ENCODE peak calls at places on chromosomes 6 and 20, in ten cellular contexts. One of them, this sample, is unnamed.

GRCh38 chr6:7535498-7535897 is 6.0 kb upstream of the DSP start:
- DNase-seq in WERI-Rb-1: no peak
- DNase-seq in omental fat pad: no peak
- DNase-seq in HFFc6: peak
- DNase-seq in fibroblast of mammary gland: peak
- DNase-seq in right atrium auricular region: no peak
- DNase-seq in mesothelial cell of epicardium: no peak
- DNase-seq in cardiac fibroblast: peak
- DNase-seq in GM12865: no peak
- DNase-seq in left ventricle myocardium inferior: no peak
- DNase-seq in this sample: peak

GRCh38 chr20:40636486-40636885 is 52.5 kb downstream of the MAFB start:
- DNase-seq in WERI-Rb-1: no peak
- DNase-seq in omental fat pad: no peak
- DNase-seq in HFFc6: no peak
- DNase-seq in fibroblast of mammary gland: no peak
- DNase-seq in right atrium auricular region: peak
- DNase-seq in mesothelial cell of epicardium: no peak
- DNase-seq in cardiac fibroblast: no peak
- DNase-seq in GM12865: no peak
- DNase-seq in left ventricle myocardium inferior: no peak
- DNase-seq in this sample: no peak

GRCh38 chr20:50372770-50373088 is 137.5 kb upstream of the PTPN1 start:
- DNase-seq in WERI-Rb-1: no peak
- DNase-seq in omental fat pad: no peak
- DNase-seq in HFFc6: no peak
- DNase-seq in fibroblast of mammary gland: no peak
- DNase-seq in right atrium auricular region: no peak
- DNase-seq in mesothelial cell of epicardium: no peak
- DNase-seq in cardiac fibroblast: no peak
- DNase-seq in GM12865: no peak
- DNase-seq in left ventricle myocardium inferior: no peak
- DNase-seq in this sample: no peak

GRCh38 chr6:158232445-158233213 is 64.5 kb downstream of the GTF2H5 start:
- DNase-seq in WERI-Rb-1: peak
- DNase-seq in omental fat pad: peak
- DNase-seq in HFFc6: peak
- DNase-seq in fibroblast of mammary gland: peak
- DNase-seq in right atrium auricular region: peak
- DNase-seq in mesothelial cell of epicardium: peak
- DNase-seq in cardiac fibroblast: peak
- DNase-seq in GM12865: peak
- DNase-seq in left ventricle myocardium inferior: peak
- DNase-seq in this sample: peak

GRCh38 chr20:23092409-23092756 is 6.3 kb upstream of the CD93 start:
- DNase-seq in WERI-Rb-1: no peak
- DNase-seq in omental fat pad: no peak
- DNase-seq in HFFc6: no peak
- DNase-seq in fibroblast of mammary gland: peak
- DNase-seq in right atrium auricular region: no peak
- DNase-seq in mesothelial cell of epicardium: no peak
- DNase-seq in cardiac fibroblast: peak
- DNase-seq in GM12865: no peak
- DNase-seq in left ventricle myocardium inferior: no peak
- DNase-seq in this sample: no peak

GRCh38 chr6:31058128-31058894 is 48.0 kb downstream of the MUC22 start:
- DNase-seq in WERI-Rb-1: peak
- DNase-seq in omental fat pad: no peak
- DNase-seq in HFFc6: peak
- DNase-seq in fibroblast of mammary gland: peak
- DNase-seq in right atrium auricular region: no peak
- DNase-seq in mesothelial cell of epicardium: no peak
- DNase-seq in cardiac fibroblast: peak
- DNase-seq in GM12865: peak
- DNase-seq in left ventricle myocardium inferior: no peak
- DNase-seq in this sample: peak

GRCh38 chr6:112683926-112684325 is 336.8 kb downstream of the RFPL4B start:
- DNase-seq in WERI-Rb-1: no peak
- DNase-seq in omental fat pad: no peak
- DNase-seq in HFFc6: peak
- DNase-seq in fibroblast of mammary gland: peak
- DNase-seq in right atrium auricular region: no peak
- DNase-seq in mesothelial cell of epicardium: no peak
- DNase-seq in cardiac fibroblast: peak
- DNase-seq in GM12865: no peak
- DNase-seq in left ventricle myocardium inferior: no peak
- DNase-seq in this sample: peak

GRCh38 chr6:37005061-37005810 is at the start of gene FGD2:
- DNase-seq in WERI-Rb-1: no peak
- DNase-seq in omental fat pad: no peak
- DNase-seq in HFFc6: no peak
- DNase-seq in fibroblast of mammary gland: no peak
- DNase-seq in right atrium auricular region: no peak
- DNase-seq in mesothelial cell of epicardium: no peak
- DNase-seq in cardiac fibroblast: no peak
- DNase-seq in GM12865: peak
- DNase-seq in left ventricle myocardium inferior: no peak
- DNase-seq in this sample: no peak

GRCh38 chr6:52190409-52190808 is 4.2 kb downstream of the IL17A start:
- DNase-seq in WERI-Rb-1: no peak
- DNase-seq in omental fat pad: no peak
- DNase-seq in HFFc6: no peak
- DNase-seq in fibroblast of mammary gland: no peak
- DNase-seq in right atrium auricular region: no peak
- DNase-seq in mesothelial cell of epicardium: no peak
- DNase-seq in cardiac fibroblast: no peak
- DNase-seq in GM12865: peak
- DNase-seq in left ventricle myocardium inferior: no peak
- DNase-seq in this sample: no peak

GRCh38 chr6:52191824-52192223 is 5.6 kb downstream of the IL17A start:
- DNase-seq in WERI-Rb-1: no peak
- DNase-seq in omental fat pad: no peak
- DNase-seq in HFFc6: no peak
- DNase-seq in fibroblast of mammary gland: no peak
- DNase-seq in right atrium auricular region: no peak
- DNase-seq in mesothelial cell of epicardium: no peak
- DNase-seq in cardiac fibroblast: no peak
- DNase-seq in GM12865: no peak
- DNase-seq in left ventricle myocardium inferior: no peak
- DNase-seq in this sample: no peak

GRCh38 chr6:52201046-52201445 is 14.9 kb downstream of the IL17A start:
- DNase-seq in WERI-Rb-1: no peak
- DNase-seq in omental fat pad: no peak
- DNase-seq in HFFc6: no peak
- DNase-seq in fibroblast of mammary gland: no peak
- DNase-seq in right atrium auricular region: no peak
- DNase-seq in mesothelial cell of epicardium: no peak
- DNase-seq in cardiac fibroblast: no peak
- DNase-seq in GM12865: no peak
- DNase-seq in left ventricle myocardium inferior: no peak
- DNase-seq in this sample: no peak

GRCh38 chr6:52201493-52201892 is 15.3 kb downstream of the IL17A start:
- DNase-seq in WERI-Rb-1: no peak
- DNase-seq in omental fat pad: no peak
- DNase-seq in HFFc6: no peak
- DNase-seq in fibroblast of mammary gland: no peak
- DNase-seq in right atrium auricular region: no peak
- DNase-seq in mesothelial cell of epicardium: no peak
- DNase-seq in cardiac fibroblast: no peak
- DNase-seq in GM12865: no peak
- DNase-seq in left ventricle myocardium inferior: no peak
- DNase-seq in this sample: no peak

DNA sequence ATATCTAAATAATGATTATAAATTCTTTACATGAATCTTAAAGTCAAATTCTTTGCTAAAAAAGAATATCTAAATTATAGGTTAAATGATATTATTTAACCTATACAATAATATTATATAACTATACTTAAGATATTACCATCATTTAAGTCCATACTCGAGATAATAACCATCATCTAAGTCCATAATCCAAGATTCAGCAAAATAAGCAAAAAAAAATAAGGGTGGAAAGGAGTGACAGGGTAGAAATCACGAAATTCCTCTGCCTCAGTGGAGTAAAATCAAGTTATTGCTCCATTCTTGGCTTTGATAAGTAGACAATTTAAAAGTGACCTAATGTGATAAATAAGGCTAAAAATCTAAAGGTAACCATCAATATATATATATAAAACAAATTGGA is 9.7 kb downstream of the IL17A start:
- DNase-seq in WERI-Rb-1: no peak
- DNase-seq in omental fat pad: no peak
- DNase-seq in HFFc6: no peak
- DNase-seq in fibroblast of mammary gland: no peak
- DNase-seq in right atrium auricular region: no peak
- DNase-seq in mesothelial cell of epicardium: no peak
- DNase-seq in cardiac fibroblast: no peak
- DNase-seq in GM12865: no peak
- DNase-seq in left ventricle myocardium inferior: no peak
- DNase-seq in this sample: no peak
- TF ChIP-seq CTCF in WERI-Rb-1: no peak
- TF ChIP-seq CTCF in omental fat pad: no peak
- TF ChIP-seq CTCF in HFFc6: no peak
- TF ChIP-seq CTCF in fibroblast of mammary gland: no peak
- TF ChIP-seq CTCF in right atrium auricular region: no peak
- TF ChIP-seq CTCF in mesothelial cell of epicardium: no peak
- TF ChIP-seq CTCF in cardiac fibroblast: no peak
- TF ChIP-seq CTCF in GM12865: no peak
- TF ChIP-seq CTCF in left ventricle myocardium inferior: no peak
- TF ChIP-seq CTCF in this sample: no peak

DNA sequence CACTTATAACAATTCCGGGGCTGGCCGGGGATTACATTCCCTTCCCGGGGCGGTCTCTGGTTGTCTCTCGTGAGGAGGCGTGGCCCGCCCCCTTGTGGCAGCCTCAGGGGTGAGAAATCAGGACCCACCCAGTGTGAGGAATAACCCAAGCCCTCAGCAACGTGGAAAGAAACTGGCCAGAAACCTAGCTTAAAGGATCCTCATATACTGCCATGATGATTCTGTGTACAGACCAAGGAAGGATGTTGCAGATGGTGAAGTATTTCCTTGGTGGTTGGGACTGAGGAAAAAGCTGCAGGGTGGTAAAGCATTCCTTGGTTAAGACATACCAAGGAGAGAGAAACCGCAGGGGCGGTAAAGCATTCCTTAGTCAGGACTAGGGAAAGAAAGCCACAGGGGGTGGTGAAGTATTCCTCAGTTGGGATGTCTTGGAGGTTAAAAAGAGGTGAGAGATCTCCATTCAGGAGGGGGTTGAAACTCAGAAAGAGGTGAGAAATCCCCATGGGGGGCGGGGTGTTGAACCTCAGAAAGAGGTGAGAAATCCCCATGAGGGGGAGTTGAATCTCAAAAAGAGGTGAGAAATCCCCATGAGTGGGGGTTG is 238.2 kb downstream of the RNGTT start:
- DNase-seq in WERI-Rb-1: peak
- DNase-seq in omental fat pad: no peak
- DNase-seq in HFFc6: no peak
- DNase-seq in fibroblast of mammary gland: peak
- DNase-seq in right atrium auricular region: no peak
- DNase-seq in mesothelial cell of epicardium: peak
- DNase-seq in cardiac fibroblast: peak
- DNase-seq in GM12865: peak
- DNase-seq in left ventricle myocardium inferior: peak
- DNase-seq in this sample: peak
- TF ChIP-seq CTCF in WERI-Rb-1: peak
- TF ChIP-seq CTCF in omental fat pad: no peak
- TF ChIP-seq CTCF in HFFc6: peak
- TF ChIP-seq CTCF in fibroblast of mammary gland: peak
- TF ChIP-seq CTCF in right atrium auricular region: no peak
- TF ChIP-seq CTCF in mesothelial cell of epicardium: peak
- TF ChIP-seq CTCF in cardiac fibroblast: peak
- TF ChIP-seq CTCF in GM12865: no peak
- TF ChIP-seq CTCF in left ventricle myocardium inferior: peak
- TF ChIP-seq CTCF in this sample: peak

GRCh38 chr6:35027807-35028206 is 113.3 kb downstream of the TCP11 start:
- DNase-seq in WERI-Rb-1: no peak
- DNase-seq in omental fat pad: no peak
- DNase-seq in HFFc6: no peak
- DNase-seq in fibroblast of mammary gland: no peak
- DNase-seq in right atrium auricular region: peak
- DNase-seq in mesothelial cell of epicardium: no peak
- DNase-seq in cardiac fibroblast: no peak
- DNase-seq in GM12865: no peak
- DNase-seq in left ventricle myocardium inferior: no peak
- DNase-seq in this sample: no peak

GRCh38 chr6:35028781-35029180 is 112.4 kb downstream of the TCP11 start:
- DNase-seq in WERI-Rb-1: no peak
- DNase-seq in omental fat pad: no peak
- DNase-seq in HFFc6: no peak
- DNase-seq in fibroblast of mammary gland: no peak
- DNase-seq in right atrium auricular region: no peak
- DNase-seq in mesothelial cell of epicardium: no peak
- DNase-seq in cardiac fibroblast: no peak
- DNase-seq in GM12865: no peak
- DNase-seq in left ventricle myocardium inferior: no peak
- DNase-seq in this sample: no peak

GRCh38 chr6:35025241-35026188 is 115.6 kb downstream of the TCP11 start:
- DNase-seq in WERI-Rb-1: no peak
- DNase-seq in omental fat pad: no peak
- DNase-seq in HFFc6: no peak
- DNase-seq in fibroblast of mammary gland: peak
- DNase-seq in right atrium auricular region: peak
- DNase-seq in mesothelial cell of epicardium: no peak
- DNase-seq in cardiac fibroblast: peak
- DNase-seq in GM12865: no peak
- DNase-seq in left ventricle myocardium inferior: no peak
- DNase-seq in this sample: no peak

GRCh38 chr6:35024601-35025054 is 116.5 kb downstream of the TCP11 start:
- DNase-seq in WERI-Rb-1: peak
- DNase-seq in omental fat pad: no peak
- DNase-seq in HFFc6: peak
- DNase-seq in fibroblast of mammary gland: peak
- DNase-seq in right atrium auricular region: peak
- DNase-seq in mesothelial cell of epicardium: no peak
- DNase-seq in cardiac fibroblast: peak
- DNase-seq in GM12865: no peak
- DNase-seq in left ventricle myocardium inferior: peak
- DNase-seq in this sample: peak

GRCh38 chr6:35026434-35027222 is 114.5 kb downstream of the TCP11 start:
- DNase-seq in WERI-Rb-1: no peak
- DNase-seq in omental fat pad: no peak
- DNase-seq in HFFc6: no peak
- DNase-seq in fibroblast of mammary gland: peak
- DNase-seq in right atrium auricular region: peak
- DNase-seq in mesothelial cell of epicardium: no peak
- DNase-seq in cardiac fibroblast: peak
- DNase-seq in GM12865: no peak
- DNase-seq in left ventricle myocardium inferior: no peak
- DNase-seq in this sample: peak
- TF ChIP-seq CTCF in WERI-Rb-1: no peak
- TF ChIP-seq CTCF in omental fat pad: no peak
- TF ChIP-seq CTCF in HFFc6: no peak
- TF ChIP-seq CTCF in fibroblast of mammary gland: no peak
- TF ChIP-seq CTCF in right atrium auricular region: no peak
- TF ChIP-seq CTCF in mesothelial cell of epicardium: no peak
- TF ChIP-seq CTCF in cardiac fibroblast: no peak
- TF ChIP-seq CTCF in GM12865: no peak
- TF ChIP-seq CTCF in left ventricle myocardium inferior: no peak
- TF ChIP-seq CTCF in this sample: no peak

GRCh38 chr20:33537608-33538007 is 47.7 kb downstream of the CBFA2T2 start:
- DNase-seq in WERI-Rb-1: no peak
- DNase-seq in omental fat pad: no peak
- DNase-seq in HFFc6: no peak
- DNase-seq in fibroblast of mammary gland: no peak
- DNase-seq in right atrium auricular region: no peak
- DNase-seq in mesothelial cell of epicardium: no peak
- DNase-seq in cardiac fibroblast: no peak
- DNase-seq in GM12865: no peak
- DNase-seq in left ventricle myocardium inferior: no peak
- DNase-seq in this sample: no peak

GRCh38 chr20:33540427-33540826 is 50.5 kb downstream of the CBFA2T2 start:
- DNase-seq in WERI-Rb-1: no peak
- DNase-seq in omental fat pad: no peak
- DNase-seq in HFFc6: no peak
- DNase-seq in fibroblast of mammary gland: no peak
- DNase-seq in right atrium auricular region: no peak
- DNase-seq in mesothelial cell of epicardium: no peak
- DNase-seq in cardiac fibroblast: no peak
- DNase-seq in GM12865: no peak
- DNase-seq in left ventricle myocardium inferior: no peak
- DNase-seq in this sample: no peak

GRCh38 chr20:33539129-33539528 is 49.2 kb downstream of the CBFA2T2 start:
- DNase-seq in WERI-Rb-1: no peak
- DNase-seq in omental fat pad: no peak
- DNase-seq in HFFc6: no peak
- DNase-seq in fibroblast of mammary gland: peak
- DNase-seq in right atrium auricular region: no peak
- DNase-seq in mesothelial cell of epicardium: no peak
- DNase-seq in cardiac fibroblast: peak
- DNase-seq in GM12865: no peak
- DNase-seq in left ventricle myocardium inferior: no peak
- DNase-seq in this sample: no peak

GRCh38 chr20:33541797-33542196 is 51.9 kb downstream of the CBFA2T2 start:
- DNase-seq in WERI-Rb-1: no peak
- DNase-seq in omental fat pad: no peak
- DNase-seq in HFFc6: no peak
- DNase-seq in fibroblast of mammary gland: no peak
- DNase-seq in right atrium auricular region: no peak
- DNase-seq in mesothelial cell of epicardium: no peak
- DNase-seq in cardiac fibroblast: no peak
- DNase-seq in GM12865: no peak
- DNase-seq in left ventricle myocardium inferior: no peak
- DNase-seq in this sample: no peak

GRCh38 chr20:33541074-33541473 is 51.2 kb downstream of the CBFA2T2 start:
- DNase-seq in WERI-Rb-1: no peak
- DNase-seq in omental fat pad: no peak
- DNase-seq in HFFc6: no peak
- DNase-seq in fibroblast of mammary gland: no peak
- DNase-seq in right atrium auricular region: no peak
- DNase-seq in mesothelial cell of epicardium: no peak
- DNase-seq in cardiac fibroblast: no peak
- DNase-seq in GM12865: no peak
- DNase-seq in left ventricle myocardium inferior: no peak
- DNase-seq in this sample: no peak
- TF ChIP-seq CTCF in WERI-Rb-1: no peak
- TF ChIP-seq CTCF in omental fat pad: no peak
- TF ChIP-seq CTCF in HFFc6: no peak
- TF ChIP-seq CTCF in fibroblast of mammary gland: no peak
- TF ChIP-seq CTCF in right atrium auricular region: no peak
- TF ChIP-seq CTCF in mesothelial cell of epicardium: no peak
- TF ChIP-seq CTCF in cardiac fibroblast: no peak
- TF ChIP-seq CTCF in GM12865: no peak
- TF ChIP-seq CTCF in left ventricle myocardium inferior: no peak
- TF ChIP-seq CTCF in this sample: no peak

This sample was measured in astrocyte of the spinal cord.